ENCODE peak calls at places on chromosomes 6 and 20, in nine cellular contexts. M, I, R, Q, Y, G, F, E and J are unnamed samples.

GRCh38 chr20:20713244-20713765 is 861 bp upstream of the RALGAPA2 start:
- DNase-seq in M (no peak), I (peak; percentile 7), R (no peak), Q (no peak), Y (no peak), G (no peak), F (peak; percentile 15), E (no peak), J (no peak)

GRCh38 chr6:105192707-105193465 is 13.1 kb upstream of the POPDC3 start:
- DNase-seq in M (no peak), I (peak; percentile 88), R (no peak), Q (no peak), Y (peak; percentile 42), G (no peak), F (no peak), E (no peak), J (no peak)

GRCh38 chr20:46649965-46650542 is 1.2 kb downstream of the SLC13A3 start:
- DNase-seq in M (no peak), I (no peak), R (no peak), Q (no peak), Y (no peak), G (no peak), F (no peak), E (no peak), J (no peak)

GRCh38 chr20:2305946-2306345 is 10.1 kb downstream of the TGM3 start:
- DNase-seq in M (no peak), I (no peak), R (no peak), Q (peak; percentile 53), Y (peak; percentile 36), G (peak; percentile 46), F (no peak), E (peak; percentile 24), J (no peak)

GRCh38 chr6:22399693-22400092 is 102.9 kb upstream of the PRL start:
- DNase-seq in M (no peak), I (peak; percentile 55), R (no peak), Q (no peak), Y (peak; percentile 86), G (peak; percentile 61), F (no peak), E (no peak), J (no peak)

GRCh38 chr6:113050010-113050893 is 703.1 kb downstream of the RFPL4B start:
- DNase-seq in M (no peak), I (peak; percentile 61), R (no peak), Q (peak; percentile 8), Y (peak; percentile 7), G (no peak), F (no peak), E (peak; percentile 28), J (peak; percentile 8)

GRCh38 chr6:43984442-43985321 is 142.6 kb downstream of the MRPL14 start:
- DNase-seq in M (no peak), I (peak; percentile 13), R (no peak), Q (no peak), Y (no peak), G (no peak), F (no peak), E (no peak), J (no peak)

GRCh38 chr6:41707565-41708200 is 27.7 kb downstream of the TFEB start:
- DNase-seq in M (no peak), I (no peak), R (peak; percentile 71), Q (no peak), Y (no peak), G (no peak), F (no peak), E (no peak), J (no peak)

GRCh38 chr6:161583561-161583960 is 309.7 kb upstream of the AGPAT4 start:
- DNase-seq in M (no peak), I (peak; percentile 25), R (no peak), Q (no peak), Y (no peak), G (no peak), F (no peak), E (no peak), J (no peak)

GRCh38 chr6:26457796-26458688 is at the start of gene BTN2A1:
- DNase-seq in M (peak; percentile 84), I (peak; percentile 97), R (peak; percentile 91), Q (peak; percentile 92), Y (peak; percentile 94), G (peak; percentile 93), F (peak; percentile 87), E (peak; percentile 98), J (peak; percentile 86)

GRCh38 chr6:116157391-116157790 is 31.5 kb upstream of the COL10A1 start:
- DNase-seq in M (no peak), I (no peak), R (no peak), Q (no peak), Y (no peak), G (no peak), F (no peak), E (no peak), J (no peak)

GRCh38 chr20:1415667-1416468 is 23.0 kb upstream of the FKBP1A start:
- DNase-seq in M (peak; percentile 97), I (peak; percentile 99), R (no peak), Q (no peak), Y (peak; percentile 99), G (peak; percentile 67), F (no peak), E (no peak), J (no peak)

GRCh38 chr6:19802656-19803055 is 34.5 kb upstream of the ID4 start:
- DNase-seq in M (no peak), I (no peak), R (peak; percentile 94), Q (no peak), Y (no peak), G (no peak), F (no peak), E (no peak), J (peak; percentile 77)

GRCh38 chr6:129140571-129140970 is 257.6 kb downstream of the LAMA2 start:
- DNase-seq in M (no peak), I (peak; percentile 54), R (no peak), Q (no peak), Y (no peak), G (no peak), F (no peak), E (no peak), J (no peak)

GRCh38 chr20:20603339-20603990 is 109.0 kb downstream of the RALGAPA2 start:
- DNase-seq in M (no peak), I (no peak), R (peak; percentile 20), Q (no peak), Y (no peak), G (no peak), F (no peak), E (no peak), J (no peak)

GRCh38 chr20:8428988-8429387 is 296.9 kb downstream of the PLCB1 start:
- DNase-seq in M (no peak), I (no peak), R (no peak), Q (no peak), Y (no peak), G (no peak), F (no peak), E (no peak), J (no peak)
- TF ChIP-seq EZH2phosphoT487 in M (no peak), I (no peak), R (no peak), Q (no peak), Y (no peak), G (no peak), F (no peak), E (no peak), J (no peak)

GRCh38 chr20:53859684-53860083 is 210.7 kb downstream of the BCAS1 start:
- DNase-seq in M (no peak), I (peak; percentile 39), R (no peak), Q (no peak), Y (no peak), G (no peak), F (no peak), E (no peak), J (no peak)
- TF ChIP-seq EZH2phosphoT487 in M (no peak), I (no peak), R (no peak), Q (no peak), Y (no peak), G (no peak), F (no peak), E (no peak), J (no peak)

GRCh38 chr6:110814488-110815259 is 595 bp downstream of the CDK19 start:
- DNase-seq in M (no peak), I (peak; percentile 84), R (peak; percentile 80), Q (peak; percentile 66), Y (peak; percentile 6), G (peak; percentile 78), F (peak; percentile 80), E (peak; percentile 75), J (peak; percentile 43)
- TF ChIP-seq EZH2phosphoT487 in M (no peak), I (no peak), R (no peak), Q (no peak), Y (no peak), G (no peak), F (no peak), E (no peak), J (no peak)

DNA sequence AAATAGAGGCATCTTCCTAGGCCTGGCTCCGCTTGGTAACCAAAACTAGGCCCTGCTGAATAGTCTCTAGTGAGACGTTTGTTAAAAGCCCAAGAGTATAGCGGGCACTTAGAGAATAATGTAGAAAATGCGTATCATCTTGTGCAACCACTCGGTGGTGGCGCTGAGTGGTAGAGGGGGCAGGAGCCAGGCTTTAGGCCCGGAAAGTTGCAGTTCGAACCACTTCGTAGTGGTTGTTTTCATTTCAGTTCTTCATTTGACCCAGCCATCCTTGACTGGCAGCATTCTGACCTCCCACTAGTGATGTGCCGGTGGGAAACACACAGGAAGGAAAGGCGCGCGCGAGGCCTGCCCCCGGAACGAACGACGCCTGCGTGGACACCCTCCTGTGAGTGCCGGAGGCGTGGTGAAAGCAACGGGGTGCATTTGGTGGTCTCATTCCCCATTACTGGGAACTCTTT is 18.0 kb downstream of the GPX5 start:
- DNase-seq in M (no peak), I (peak; percentile 36), R (no peak), Q (peak; percentile 64), Y (no peak), G (peak; percentile 49), F (peak; percentile 12), E (peak; percentile 52), J (no peak)
- TF ChIP-seq EZH2phosphoT487 in M (no peak), I (no peak), R (no peak), Q (no peak), Y (no peak), G (no peak), F (no peak), E (no peak), J (no peak)